ENCODE peak calls at places on chromosome 17, in five cellular contexts. T, N, V, Z and P are unnamed samples.

GRCh38 chr17:16924701-16925440 is 47.0 kb downstream of the TNFRSF13B start:
- DNase-seq in T (no peak), N (no peak), V (no peak), Z (no peak), P (no peak)

GRCh38 chr17:28173071-28173561 is 130.6 kb downstream of the NLK start:
- DNase-seq in T (no peak), N (no peak), V (no peak), Z (no peak), P (no peak)

GRCh38 chr17:21194688-21195087 is 19.3 kb downstream of the TMEM11 start:
- DNase-seq in T (no peak), N (no peak), V (no peak), Z (no peak), P (no peak)

GRCh38 chr17:16988749-16989229 is 16.9 kb upstream of the TNFRSF13B start:
- DNase-seq in T (no peak), N (peak), V (no peak), Z (no peak), P (no peak)

GRCh38 chr17:43998552-43998951 is 5.9 kb upstream of the NAGS start:
- DNase-seq in T (no peak), N (no peak), V (no peak), Z (no peak), P (no peak)

GRCh38 chr17:59381716-59382570 is 50.5 kb downstream of the YPEL2 start:
- DNase-seq in T (peak), N (no peak), V (no peak), Z (no peak), P (no peak)

GRCh38 chr17:82943751-82944150 is 103.9 kb upstream of the ZNF750 start:
- DNase-seq in T (no peak), N (no peak), V (no peak), Z (no peak), P (no peak)

GRCh38 chr17:5943991-5944390 is 126.2 kb upstream of the WSCD1 start:
- DNase-seq in T (no peak), N (no peak), V (no peak), Z (no peak), P (no peak)

GRCh38 chr17:33989357-33990148 is 265.5 kb upstream of the CCL2 start:
- DNase-seq in T (no peak), N (no peak), V (no peak), Z (no peak), P (no peak)

GRCh38 chr17:7393613-7394451 is 493 bp downstream of the PLSCR3 start:
- DNase-seq in T (no peak), N (peak), V (peak), Z (peak), P (no peak)

GRCh38 chr17:50601789-50602375 is 32.8 kb upstream of the ABCC3 start:
- DNase-seq in T (no peak), N (no peak), V (no peak), Z (no peak), P (no peak)